ENCODE peak calls at places on chromosomes 5 and 9, in six cellular contexts. L, P, O, X, U and T are unnamed samples.
A peak's percentile ranks its signal among the peaks of the same experiment; 100 is the strongest.

GRCh38 chr5:28947865-28948264 is 1909.5 kb upstream of the CDH9 start:
- DNase-seq in U (no peak), X (no peak), O (no peak), P (no peak), L (no peak), T (no peak)

GRCh38 chr9:107685901-107686300 is 196.3 kb upstream of the KLF4 start:
- DNase-seq in U (no peak), L (no peak), P (no peak), X (no peak), O (no peak), T (no peak)

GRCh38 chr5:123814796-123815479 is 303.0 kb downstream of the CSNK1G3 start:
- DNase-seq in U (no peak), X (no peak), P (no peak), O (peak; percentile 56), L (no peak), T (no peak)

GRCh38 chr9:136405481-136405880 is 4.9 kb downstream of the ENTR1 start:
- DNase-seq in X (no peak), P (no peak), U (no peak), L (no peak), O (no peak), T (no peak)

GRCh38 chr9:98148486-98148885 is 29.5 kb upstream of the TRIM14 start:
- DNase-seq in P (no peak), O (no peak), U (no peak), X (no peak), L (no peak), T (no peak)

GRCh38 chr9:70510157-70510770 is 95.8 kb upstream of the KLF9 start:
- DNase-seq in L (peak; percentile 32), O (peak; percentile 22), X (peak; percentile 22), P (peak; percentile 55), U (peak; percentile 56), T (peak; percentile 66)

GRCh38 chr9:4662108-4662988 is at the start of gene PLPP6:
- DNase-seq in O (peak; percentile 91), P (peak; percentile 86), L (peak; percentile 91), X (peak; percentile 70), U (peak; percentile 93), T (peak; percentile 94)

GRCh38 chr5:97499605-97500004 is 316.6 kb upstream of the RIOK2 start:
- DNase-seq in L (no peak), X (no peak), U (no peak), P (no peak), O (no peak), T (no peak)

GRCh38 chr5:94810281-94810680 is 191.8 kb downstream of the SLF1 start:
- DNase-seq in P (no peak), L (no peak), O (no peak), X (no peak), U (no peak), T (no peak)

GRCh38 chr5:94807985-94808384 is 189.5 kb downstream of the SLF1 start:
- DNase-seq in O (no peak), X (no peak), U (no peak), L (no peak), P (no peak), T (no peak)

GRCh38 chr5:94808497-94808896 is 190.0 kb downstream of the SLF1 start:
- DNase-seq in L (no peak), O (no peak), U (no peak), X (no peak), P (no peak), T (no peak)

GRCh38 chr5:94811341-94811740 is 192.9 kb downstream of the SLF1 start:
- DNase-seq in U (no peak), L (no peak), O (no peak), X (no peak), P (no peak), T (no peak)

DNA sequence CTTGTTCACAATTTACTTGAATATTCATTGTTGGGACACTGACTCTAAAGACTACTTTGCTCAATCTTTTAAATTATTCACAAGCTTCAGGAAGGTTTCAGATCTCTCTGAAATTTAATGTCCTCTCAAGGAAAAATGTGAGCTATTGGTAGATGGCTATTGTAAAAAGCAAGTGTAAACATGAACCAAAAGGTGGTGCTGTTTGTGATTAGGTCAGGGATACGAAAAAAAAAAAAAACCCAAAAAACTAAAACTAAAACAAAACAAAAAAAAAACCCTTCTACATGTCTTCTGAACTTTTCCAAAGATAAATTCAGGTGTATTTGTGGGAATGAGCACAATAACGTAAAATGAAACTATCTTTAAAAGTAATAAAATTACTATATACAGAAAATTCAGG is 193.8 kb downstream of the SLF1 start:
- DNase-seq in U (no peak), X (no peak), L (no peak), O (no peak), P (no peak), T (no peak)
- TF ChIP-seq CTCF in U (no peak), X (no peak), L (peak; percentile 26), O (no peak), P (no peak), T (no peak)

GRCh38 chr5:37871023-37871815 is 31.4 kb upstream of the GDNF start:
- DNase-seq in O (no peak), L (no peak), P (no peak), U (no peak), X (no peak), T (no peak)

GRCh38 chr5:37869221-37869620 is 29.4 kb upstream of the GDNF start:
- DNase-seq in X (no peak), U (no peak), O (no peak), P (no peak), L (no peak), T (no peak)

DNA sequence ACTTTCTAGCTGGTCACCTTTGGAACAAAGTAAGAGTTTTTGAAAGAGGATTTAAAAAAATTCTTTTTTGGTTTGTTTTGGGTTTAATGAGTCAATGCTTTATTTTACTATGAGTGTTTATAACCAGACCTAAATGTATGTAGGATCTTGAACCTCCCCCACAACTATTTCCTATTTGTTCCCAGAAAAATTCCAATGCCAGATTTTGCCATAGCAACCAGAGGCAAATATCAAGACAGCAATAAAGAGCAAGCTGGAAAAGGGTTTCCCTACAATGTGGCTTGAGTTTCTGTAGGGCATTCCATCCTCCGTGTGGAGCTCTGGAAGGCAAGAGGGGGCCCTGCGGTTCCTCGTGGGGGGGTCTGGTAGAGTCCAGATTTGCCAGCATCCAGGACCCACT is 27.8 kb upstream of the GDNF start:
- DNase-seq in O (no peak), X (no peak), P (no peak), U (no peak), L (no peak), T (no peak)
- TF ChIP-seq CTCF in O (no peak), X (no peak), P (no peak), U (no peak), L (no peak), T (no peak)

GRCh38 chr5:55692509-55692908 is 19.6 kb downstream of the SLC38A9 start:
- DNase-seq in X (no peak), P (no peak), O (no peak), L (no peak), U (no peak), T (no peak)

GRCh38 chr5:55699041-55699688 is 13.0 kb downstream of the SLC38A9 start:
- DNase-seq in O (no peak), P (no peak), U (no peak), L (no peak), X (no peak), T (no peak)

GRCh38 chr5:55691265-55692105 is 20.6 kb downstream of the SLC38A9 start:
- DNase-seq in X (no peak), O (peak; percentile 48), L (no peak), P (peak; percentile 28), U (no peak), T (no peak)

GRCh38 chr5:55692106-55692417 is 20.1 kb downstream of the SLC38A9 start:
- DNase-seq in P (no peak), U (no peak), X (no peak), O (no peak), L (no peak), T (no peak)

DNA sequence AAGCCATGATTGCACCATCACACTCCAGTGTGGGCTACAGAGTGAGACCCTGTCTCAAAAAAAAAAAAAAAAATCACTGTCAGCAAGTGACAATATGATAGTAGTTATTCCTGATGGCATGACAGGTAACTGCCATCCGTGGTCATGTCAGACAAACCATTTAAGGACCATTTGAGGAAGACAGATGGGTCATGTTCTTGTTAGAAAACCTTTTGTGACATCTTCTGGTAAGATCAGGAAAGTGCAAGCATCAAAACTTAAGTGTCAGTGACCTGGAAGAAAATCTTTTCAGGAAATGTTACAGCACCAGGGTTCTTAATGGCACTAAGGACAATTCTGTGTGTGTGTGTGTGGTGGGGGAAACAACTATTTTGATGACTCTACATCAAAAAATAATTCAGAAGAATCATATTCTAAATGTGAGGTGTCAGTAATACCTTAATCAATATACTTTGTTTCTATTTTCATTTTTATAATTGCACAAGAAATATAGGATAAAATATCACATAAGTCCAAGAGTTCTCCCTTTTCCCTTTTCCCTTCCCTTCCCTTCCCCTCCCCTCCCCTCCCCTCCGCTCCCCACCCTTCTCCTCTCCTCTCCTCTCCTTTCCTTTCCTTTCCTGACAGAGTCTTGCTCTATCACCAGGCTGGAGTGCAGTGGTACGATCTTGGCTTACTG is 17.8 kb downstream of the SLC38A9 start:
- DNase-seq in P (no peak), L (peak; percentile 42), X (no peak), U (no peak), O (peak; percentile 19), T (no peak)
- TF ChIP-seq CTCF in P (peak; percentile 20), L (peak; percentile 63), X (peak; percentile 62), U (no peak), O (peak; percentile 37), T (peak; percentile 38)

GRCh38 chr9:128615571-128615970 is 41.1 kb downstream of the DYNC2I2 start:
- DNase-seq in L (no peak), U (no peak), O (no peak), P (no peak), X (no peak), T (no peak)

GRCh38 chr9:128611600-128612394 is 44.9 kb downstream of the DYNC2I2 start:
- DNase-seq in X (no peak), P (no peak), U (no peak), L (no peak), O (no peak), T (no peak)

GRCh38 chr9:128607642-128608350 is 48.9 kb downstream of the DYNC2I2 start:
- DNase-seq in U (peak; percentile 66), L (no peak), P (no peak), X (no peak), O (no peak), T (no peak)

GRCh38 chr9:128614728-128615127 is 41.9 kb downstream of the DYNC2I2 start:
- DNase-seq in X (no peak), L (no peak), O (no peak), U (no peak), P (no peak), T (no peak)

GRCh38 chr9:128610889-128611288 is 45.8 kb downstream of the DYNC2I2 start:
- DNase-seq in O (no peak), X (no peak), U (no peak), L (no peak), P (no peak), T (no peak)
- TF ChIP-seq CTCF in O (no peak), X (no peak), U (no peak), L (no peak), P (peak; percentile 28), T (no peak)